ENCODE peak calls at places on chromosome 10, in five cellular contexts. Q is hepatocyte; K is brain microvascular endothelial cell; W is NCI-H345; E is activated CD4-positive, alpha-beta T cell treated with anti-CD3 and anti-CD28 coated beads, Interleukin-2, amount 50 U/mL, for 48 hours. S is an unnamed sample.

GRCh38 chr10:3179174-3179573 is 6.6 kb upstream of the PITRM1 start:
- DNase-seq in Q (no peak), K (no peak), W (no peak), E (no peak), S (no peak)

GRCh38 chr10:17428616-17429097 is 25.7 kb downstream of the ST8SIA6 start:
- DNase-seq in K (no peak), Q (no peak), E (peak; percentile 66), W (no peak), S (no peak)

GRCh38 chr10:23384364-23384763 is 39.8 kb upstream of the C10orf67 start:
- DNase-seq in W (no peak), E (no peak), K (peak; percentile 9), Q (no peak), S (no peak)

GRCh38 chr10:117884088-117884487 is 162.7 kb downstream of the RAB11FIP2 start:
- DNase-seq in W (no peak), E (peak; percentile 3), K (no peak), Q (no peak), S (no peak)

GRCh38 chr10:84429926-84430520 is 101.6 kb downstream of the CCSER2 start:
- DNase-seq in Q (peak; percentile 70), W (no peak), E (peak; percentile 77), K (peak; percentile 45), S (peak; percentile 54)

GRCh38 chr10:62083868-62084267 is 182.4 kb downstream of the ARID5B start:
- DNase-seq in K (peak; percentile 85), Q (peak; percentile 58), E (no peak), W (peak; percentile 73), S (peak; percentile 73)

GRCh38 chr10:98224509-98224908 is 43.5 kb downstream of the LOXL4 start:
- DNase-seq in W (no peak), E (no peak), Q (no peak), K (no peak), S (no peak)

GRCh38 chr10:46531737-46532136 is 24.7 kb downstream of the GPRIN2 start:
- DNase-seq in K (no peak), W (no peak), Q (no peak), E (no peak), S (no peak)

GRCh38 chr10:69644658-69645295 is 14.7 kb downstream of the FAM241B start:
- DNase-seq in K (peak; percentile 48), E (peak; percentile 61), W (peak; percentile 33), Q (peak; percentile 83), S (peak; percentile 30)

GRCh38 chr10:101889256-101890210 is 45.9 kb upstream of the KCNIP2 start:
- DNase-seq in Q (peak; percentile 85), E (peak; percentile 85), W (peak; percentile 56), K (peak; percentile 83), S (peak; percentile 55)

GRCh38 chr10:52541082-52541481 is 227.0 kb downstream of the DKK1 start:
- DNase-seq in W (no peak), Q (no peak), K (no peak), E (no peak), S (no peak)

GRCh38 chr10:72587568-72587967 is 38.3 kb downstream of the MICU1 start:
- DNase-seq in E (no peak), W (no peak), Q (no peak), K (no peak), S (no peak)